ENCODE peak calls at places on chromosome 11, in four cellular contexts. A, O, I and Y are unnamed samples.

GRCh38 chr11:40435344-40435743 is 1024.1 kb downstream of the LRRC4C start:
- DNase-seq in I (no peak), O (no peak), A (no peak), Y (no peak)

GRCh38 chr11:128777369-128778011 is 83.6 kb downstream of the FLI1 start:
- DNase-seq in I (no peak), O (no peak), A (no peak), Y (no peak)

GRCh38 chr11:1838426-1839131 is at the start of gene TNNI2:
- DNase-seq in A (no peak), I (no peak), O (no peak), Y (no peak)

GRCh38 chr11:33475999-33476398 is 218.8 kb downstream of the HIPK3 start:
- DNase-seq in O (no peak), I (no peak), A (peak), Y (no peak)

GRCh38 chr11:78961938-78962701 is 387.5 kb upstream of the NARS2 start:
- DNase-seq in I (no peak), O (no peak), A (peak), Y (peak)

GRCh38 chr11:19561011-19561410 is 151.6 kb upstream of the NAV2 start:
- DNase-seq in I (no peak), A (no peak), O (no peak), Y (no peak)

GRCh38 chr11:110859998-110860397 is 147.8 kb upstream of the ARHGAP20 start:
- DNase-seq in I (no peak), O (no peak), A (peak), Y (no peak)

GRCh38 chr11:129061466-129062194 is 119.0 kb upstream of the TP53AIP1 start:
- DNase-seq in A (no peak), O (no peak), I (no peak), Y (no peak)

GRCh38 chr11:45698777-45699497 is 33.5 kb upstream of the CHST1 start:
- DNase-seq in A (no peak), I (no peak), O (no peak), Y (no peak)

GRCh38 chr11:14565845-14566244 is 45.7 kb upstream of the PSMA1 start:
- DNase-seq in A (no peak), I (no peak), O (no peak), Y (no peak)

GRCh38 chr11:75562048-75562835 is at the start of gene SERPINH1:
- DNase-seq in I (peak), A (peak), O (peak), Y (peak)

GRCh38 chr11:118417801-118418200 is 16.4 kb downstream of the ATP5MG start:
- DNase-seq in O (no peak), A (no peak), I (no peak), Y (no peak)

GRCh38 chr11:66973956-66974585 is 1.0 kb upstream of the C11orf86 start:
- DNase-seq in O (no peak), I (no peak), A (no peak), Y (no peak)

GRCh38 chr11:116771935-116772334 is 852 bp downstream of the BUD13 start:
- DNase-seq in O (no peak), A (no peak), I (no peak), Y (no peak)

GRCh38 chr11:59706518-59707285 is 6.9 kb downstream of the OR10V1 start:
- DNase-seq in O (no peak), I (no peak), A (peak), Y (no peak)

GRCh38 chr11:22787565-22788162 is 41.9 kb downstream of the SVIP start:
- DNase-seq in I (no peak), A (peak), O (peak), Y (peak)

GRCh38 chr11:61756452-61757212 is 4.2 kb downstream of the MYRF start:
- DNase-seq in A (peak), O (no peak), I (peak), Y (peak)

GRCh38 chr11:121762820-121763219 is 310.1 kb upstream of the SORL1-AS1 start:
- DNase-seq in A (peak), O (no peak), I (no peak), Y (no peak)

GRCh38 chr11:116513894-116514293 is 258.9 kb downstream of the BUD13 start:
- DNase-seq in O (no peak), A (peak), I (peak), Y (peak)

GRCh38 chr11:76371170-76371569 is 9.8 kb downstream of the THAP12 start:
- DNase-seq in I (no peak), O (peak), A (peak), Y (peak)

GRCh38 chr11:134822930-134823329 is 410.9 kb upstream of the B3GAT1 start:
- DNase-seq in A (no peak), I (no peak), O (no peak), Y (no peak)

GRCh38 chr11:44309483-44310197 is at the start of gene ALX4:
- DNase-seq in A (peak), O (no peak), I (peak), Y (peak)

GRCh38 chr11:102807921-102808320 is 10.0 kb upstream of the MMP1 start:
- DNase-seq in O (no peak), A (peak), I (no peak), Y (peak)

GRCh38 chr11:68643576-68643975 is 40.8 kb upstream of the GAL start:
- DNase-seq in O (no peak), I (no peak), A (peak), Y (no peak)

GRCh38 chr11:3952715-3953114 is 97.3 kb downstream of the STIM1 start:
- DNase-seq in O (no peak), A (no peak), I (no peak), Y (no peak)